ENCODE peak calls at places on chromosomes 1 and 21, in eight cellular contexts. K is hypothalamus; H is fibroblast of the aortic adventitia; L is GM20000; R is globus pallidus; S is ELF-1; J is lower leg skin; V is activated CD8-positive, alpha-beta memory T cell treated with anti-CD3 and anti-CD28 coated beads, Interleukin-2, amount 10 ng/mL, durations not matched to agents 7 days and 5 days. F is an unnamed sample.

GRCh38 chr21:45624356-45624854 is 19.1 kb upstream of the PCBP3 start:
- DNase-seq in K (no peak), H (no peak), L (no peak), R (no peak), S (no peak), J (peak), V (peak), F (no peak)

GRCh38 chr1:168830562-168830961 is 101.6 kb upstream of the DPT start:
- DNase-seq in K (no peak), H (no peak), L (no peak), R (no peak), S (no peak), J (no peak), V (no peak), F (no peak)

GRCh38 chr21:32494946-32495703 is 82.6 kb downstream of the EVA1C start:
- DNase-seq in K (no peak), H (peak), L (no peak), R (no peak), S (no peak), J (peak), V (no peak), F (no peak)

GRCh38 chr1:168801032-168801745 is 72.2 kb upstream of the DPT start:
- DNase-seq in K (no peak), H (no peak), L (no peak), R (no peak), S (no peak), J (no peak), V (no peak), F (no peak)

GRCh38 chr1:1796466-1796865 is 18.2 kb upstream of the NADK start:
- DNase-seq in K (no peak), H (no peak), L (no peak), R (no peak), S (no peak), J (no peak), V (no peak), F (no peak)

GRCh38 chr1:62429581-62429980 is 7.3 kb upstream of the USP1 start:
- DNase-seq in K (no peak), H (no peak), L (no peak), R (no peak), S (no peak), J (no peak), V (no peak), F (no peak)

GRCh38 chr1:70916028-70916427 is 131.6 kb downstream of the PTGER3 start:
- DNase-seq in K (no peak), H (no peak), L (no peak), R (no peak), S (no peak), J (no peak), V (no peak), F (no peak)

GRCh38 chr1:215923129-215923824 is 356.2 kb downstream of the KCTD3 start:
- DNase-seq in K (no peak), H (no peak), L (no peak), R (no peak), S (peak), J (no peak), V (no peak), F (no peak)

GRCh38 chr1:63633281-63633680 is 40.1 kb downstream of the PGM1 start:
- DNase-seq in K (no peak), H (no peak), L (no peak), R (no peak), S (no peak), J (no peak), V (no peak), F (no peak)

GRCh38 chr21:37207441-37208009 is 59.6 kb downstream of the VPS26C start:
- DNase-seq in K (no peak), H (peak), L (peak), R (peak), S (peak), J (no peak), V (no peak), F (no peak)

GRCh38 chr1:199010492-199010891 is 371.7 kb downstream of the PTPRC start:
- DNase-seq in K (no peak), H (no peak), L (no peak), R (no peak), S (no peak), J (no peak), V (no peak), F (peak)

GRCh38 chr1:94554611-94555010 is 13.1 kb upstream of the F3 start:
- DNase-seq in K (no peak), H (no peak), L (no peak), R (no peak), S (peak), J (no peak), V (no peak), F (no peak)

GRCh38 chr21:25929859-25930520 is 195.2 kb downstream of the GABPA start:
- DNase-seq in K (no peak), H (peak), L (no peak), R (peak), S (no peak), J (no peak), V (no peak), F (no peak)

GRCh38 chr1:81799939-81800740 is 594 bp upstream of the ADGRL2 start:
- DNase-seq in K (no peak), H (peak), L (peak), R (no peak), S (peak), J (peak), V (no peak), F (no peak)

GRCh38 chr1:113452921-113453770 is 62.8 kb downstream of the MAGI3 start:
- DNase-seq in K (no peak), H (peak), L (peak), R (peak), S (no peak), J (no peak), V (no peak), F (no peak)

GRCh38 chr1:161946071-161946987 is 77.3 kb downstream of the OLFML2B start:
- DNase-seq in K (no peak), H (peak), L (no peak), R (no peak), S (no peak), J (no peak), V (no peak), F (no peak)

GRCh38 chr1:179813626-179814351 is 63.8 kb downstream of the TOR1AIP2 start:
- DNase-seq in K (no peak), H (no peak), L (no peak), R (no peak), S (no peak), J (peak), V (no peak), F (no peak)

GRCh38 chr1:6511056-6511455 is 19.6 kb upstream of the PLEKHG5 start:
- DNase-seq in K (no peak), H (no peak), L (no peak), R (no peak), S (no peak), J (no peak), V (no peak), F (no peak)

GRCh38 chr21:33261635-33262034 is 4.5 kb upstream of the IL10RB start:
- DNase-seq in K (no peak), H (peak), L (no peak), R (no peak), S (no peak), J (no peak), V (peak), F (peak)

GRCh38 chr1:97123717-97124446 is 402.3 kb downstream of the PTBP2 start:
- DNase-seq in K (no peak), H (peak), L (no peak), R (no peak), S (no peak), J (no peak), V (no peak), F (no peak)

GRCh38 chr1:2830761-2831425 is 29.4 kb upstream of the TTC34 start:
- DNase-seq in K (no peak), H (no peak), L (no peak), R (no peak), S (no peak), J (no peak), V (no peak), F (no peak)

GRCh38 chr1:24720152-24720551 is 25.1 kb upstream of the CLIC4 start:
- DNase-seq in K (no peak), H (peak), L (no peak), R (no peak), S (peak), J (peak), V (no peak), F (no peak)

GRCh38 chr21:38798481-38798882 is 7.2 kb upstream of the ETS2 start:
- DNase-seq in K (no peak), H (no peak), L (no peak), R (no peak), S (peak), J (peak), V (peak), F (no peak)

GRCh38 chr21:35399706-35400105 is 350.6 kb upstream of the RUNX1 start:
- DNase-seq in K (no peak), H (no peak), L (no peak), R (no peak), S (no peak), J (no peak), V (no peak), F (no peak)

GRCh38 chr1:171610385-171610784 is 11.7 kb upstream of the MYOCOS start:
- DNase-seq in K (no peak), H (peak), L (no peak), R (no peak), S (no peak), J (no peak), V (no peak), F (no peak)

GRCh38 chr1:101506541-101507164 is 269.8 kb downstream of the S1PR1 start:
- DNase-seq in K (no peak), H (peak), L (peak), R (peak), S (no peak), J (no peak), V (no peak), F (peak)

GRCh38 chr1:221122501-221122900 is 243.3 kb downstream of the HLX start:
- DNase-seq in K (no peak), H (no peak), L (no peak), R (no peak), S (no peak), J (no peak), V (no peak), F (no peak)

GRCh38 chr1:207628776-207629175 is 16.2 kb upstream of the CR1L start:
- DNase-seq in K (no peak), H (peak), L (no peak), R (no peak), S (no peak), J (no peak), V (no peak), F (no peak)

GRCh38 chr1:226643701-226644540 is 95.2 kb downstream of the ITPKB start:
- DNase-seq in K (no peak), H (no peak), L (peak), R (no peak), S (no peak), J (peak), V (peak), F (no peak)

GRCh38 chr1:190084552-190084951 is 393.1 kb downstream of the BRINP3 start:
- DNase-seq in K (no peak), H (no peak), L (no peak), R (no peak), S (peak), J (peak), V (no peak), F (no peak)

GRCh38 chr1:246052603-246053002 is 454.5 kb downstream of the SMYD3 start:
- DNase-seq in K (no peak), H (no peak), L (no peak), R (no peak), S (no peak), J (no peak), V (no peak), F (no peak)

GRCh38 chr1:216686860-216687545 is 36.2 kb downstream of the ESRRG start:
- DNase-seq in K (no peak), H (no peak), L (no peak), R (no peak), S (peak), J (no peak), V (no peak), F (no peak)

GRCh38 chr1:234242091-234242490 is 131.2 kb upstream of the COA6 start:
- DNase-seq in K (no peak), H (no peak), L (no peak), R (no peak), S (no peak), J (peak), V (peak), F (no peak)

GRCh38 chr1:178019622-178020021 is 49.8 kb upstream of the SEC16B start:
- DNase-seq in K (no peak), H (no peak), L (no peak), R (no peak), S (no peak), J (no peak), V (no peak), F (no peak)

GRCh38 chr1:65027699-65028358 is 61.5 kb upstream of the JAK1 start:
- DNase-seq in K (no peak), H (no peak), L (no peak), R (no peak), S (no peak), J (peak), V (no peak), F (no peak)

GRCh38 chr1:181369416-181369815 is 113.9 kb upstream of the CACNA1E start:
- DNase-seq in K (no peak), H (no peak), L (no peak), R (no peak), S (no peak), J (peak), V (peak), F (no peak)